ENCODE peak calls at places on chromosomes 7 and 10, in seven cellular contexts. P, B, A, H, I, E and T are unnamed samples.

GRCh38 chr7:143295870-143296269 is 7.7 kb downstream of the CASP2 start:
- DNase-seq in P (no peak), B (no peak), A (no peak), H (no peak), I (no peak), E (no peak), T (no peak)

GRCh38 chr7:150971242-150972048 is 6.7 kb downstream of the KCNH2 start:
- DNase-seq in P (peak), B (no peak), A (no peak), H (no peak), I (no peak), E (no peak), T (no peak)

GRCh38 chr10:5942001-5942400 is 35.3 kb downstream of the IL15RA start:
- DNase-seq in P (no peak), B (no peak), A (no peak), H (no peak), I (no peak), E (no peak), T (no peak)

GRCh38 chr10:125977206-125977605 is 80.8 kb downstream of the FANK1 start:
- DNase-seq in P (no peak), B (no peak), A (no peak), H (no peak), I (no peak), E (no peak), T (no peak)

GRCh38 chr7:149760538-149760937 is 12.8 kb downstream of the ZNF467 start:
- DNase-seq in P (no peak), B (no peak), A (no peak), H (no peak), I (no peak), E (no peak), T (no peak)

GRCh38 chr10:73810358-73810734 is 1.1 kb downstream of the NDST2 start:
- DNase-seq in P (no peak), B (no peak), A (no peak), H (no peak), I (no peak), E (no peak), T (no peak)

GRCh38 chr10:11064832-11065231 is 47.2 kb downstream of the CELF2 start:
- DNase-seq in P (no peak), B (no peak), A (no peak), H (no peak), I (no peak), E (no peak), T (no peak)

GRCh38 chr10:92799591-92799990 is 48.7 kb upstream of the EXOC6 start:
- DNase-seq in P (no peak), B (no peak), A (peak), H (peak), I (no peak), E (no peak), T (no peak)

GRCh38 chr7:43697690-43698089 is 31.6 kb downstream of the COA1 start:
- DNase-seq in P (no peak), B (no peak), A (no peak), H (peak), I (no peak), E (no peak), T (no peak)

GRCh38 chr10:8389630-8390029 is 335.1 kb downstream of the GATA3 start:
- DNase-seq in P (no peak), B (no peak), A (peak), H (peak), I (no peak), E (no peak), T (no peak)

GRCh38 chr10:71213761-71214440 is 1.5 kb downstream of the UNC5B start:
- DNase-seq in P (peak), B (no peak), A (peak), H (peak), I (no peak), E (no peak), T (no peak)

GRCh38 chr7:2044311-2044882 is 188.3 kb downstream of the MAD1L1 start:
- DNase-seq in P (no peak), B (no peak), A (no peak), H (no peak), I (no peak), E (peak), T (no peak)

GRCh38 chr10:52739380-52740154 is 33.0 kb downstream of the MBL2 start:
- DNase-seq in P (no peak), B (no peak), A (no peak), H (no peak), I (no peak), E (no peak), T (no peak)

GRCh38 chr10:90965720-90966119 is 44.8 kb upstream of the ANKRD1 start:
- DNase-seq in P (no peak), B (no peak), A (no peak), H (no peak), I (no peak), E (no peak), T (no peak)

GRCh38 chr7:151340794-151341356 is 737 bp upstream of the NUB1 start:
- DNase-seq in P (no peak), B (no peak), A (no peak), H (no peak), I (no peak), E (no peak), T (no peak)

GRCh38 chr7:55050286-55050685 is 31.5 kb downstream of the EGFR start:
- DNase-seq in P (no peak), B (no peak), A (no peak), H (no peak), I (no peak), E (no peak), T (no peak)

GRCh38 chr7:127993317-127993716 is 37.9 kb downstream of the LRRC4 start:
- DNase-seq in P (no peak), B (no peak), A (no peak), H (no peak), I (no peak), E (no peak), T (no peak)

GRCh38 chr7:146090023-146090645 is 26.5 kb upstream of the CNTNAP2 start:
- DNase-seq in P (peak), B (peak), A (peak), H (peak), I (no peak), E (no peak), T (no peak)

GRCh38 chr10:77715081-77715480 is 77.5 kb upstream of the KCNMA1 start:
- DNase-seq in P (no peak), B (no peak), A (no peak), H (peak), I (no peak), E (no peak), T (no peak)

GRCh38 chr10:43452356-43452914 is 15.5 kb downstream of the ZNF487 start:
- DNase-seq in P (no peak), B (no peak), A (peak), H (peak), I (no peak), E (no peak), T (no peak)

GRCh38 chr7:137669706-137670105 is 177.1 kb downstream of the DGKI start:
- DNase-seq in P (no peak), B (peak), A (peak), H (peak), I (no peak), E (no peak), T (no peak)

GRCh38 chr7:27174077-27175004 is at the start of gene HOXA10:
- DNase-seq in P (peak), B (no peak), A (no peak), H (no peak), I (no peak), E (peak), T (no peak)

GRCh38 chr7:127253289-127254162 is 785 bp upstream of the GRM8 start:
- DNase-seq in P (peak), B (no peak), A (peak), H (peak), I (no peak), E (peak), T (peak)

GRCh38 chr10:102231357-102232318 is 5.5 kb downstream of the ELOVL3 start:
- DNase-seq in P (peak), B (no peak), A (no peak), H (peak), I (no peak), E (no peak), T (no peak)

GRCh38 chr10:60236869-60237524 is 152.7 kb downstream of the ANK3 start:
- DNase-seq in P (no peak), B (no peak), A (no peak), H (peak), I (peak), E (no peak), T (peak)

GRCh38 chr10:21065621-21066248 is 168.6 kb upstream of the NEBL start:
- DNase-seq in P (no peak), B (no peak), A (no peak), H (no peak), I (no peak), E (no peak), T (no peak)

GRCh38 chr7:140284062-140284461 is 107.3 kb upstream of the KDM7A start:
- DNase-seq in P (no peak), B (no peak), A (no peak), H (no peak), I (no peak), E (no peak), T (no peak)

GRCh38 chr7:23191022-23191421 is 9.2 kb downstream of the NUP42 start:
- DNase-seq in P (no peak), B (no peak), A (no peak), H (no peak), I (no peak), E (no peak), T (no peak)

GRCh38 chr10:3914702-3915101 is 129.7 kb upstream of the KLF6 start:
- DNase-seq in P (no peak), B (no peak), A (no peak), H (no peak), I (no peak), E (no peak), T (no peak)

GRCh38 chr10:97159906-97160305 is 25.9 kb downstream of the SLIT1 start:
- DNase-seq in P (no peak), B (no peak), A (no peak), H (no peak), I (no peak), E (no peak), T (no peak)

GRCh38 chr7:645606-646005 is 80.9 kb upstream of the DNAAF5 start:
- DNase-seq in P (no peak), B (no peak), A (no peak), H (no peak), I (no peak), E (peak), T (no peak)
- TF ChIP-seq CTCF in P (no peak), B (no peak), A (no peak), H (no peak), I (no peak), E (no peak), T (no peak)

GRCh38 chr7:78081888-78082287 is 283.3 kb downstream of the PHTF2 start:
- DNase-seq in P (no peak), B (no peak), A (no peak), H (no peak), I (no peak), E (no peak), T (no peak)
- TF ChIP-seq CTCF in P (no peak), B (peak), A (no peak), H (no peak), I (no peak), E (no peak), T (no peak)

DNA sequence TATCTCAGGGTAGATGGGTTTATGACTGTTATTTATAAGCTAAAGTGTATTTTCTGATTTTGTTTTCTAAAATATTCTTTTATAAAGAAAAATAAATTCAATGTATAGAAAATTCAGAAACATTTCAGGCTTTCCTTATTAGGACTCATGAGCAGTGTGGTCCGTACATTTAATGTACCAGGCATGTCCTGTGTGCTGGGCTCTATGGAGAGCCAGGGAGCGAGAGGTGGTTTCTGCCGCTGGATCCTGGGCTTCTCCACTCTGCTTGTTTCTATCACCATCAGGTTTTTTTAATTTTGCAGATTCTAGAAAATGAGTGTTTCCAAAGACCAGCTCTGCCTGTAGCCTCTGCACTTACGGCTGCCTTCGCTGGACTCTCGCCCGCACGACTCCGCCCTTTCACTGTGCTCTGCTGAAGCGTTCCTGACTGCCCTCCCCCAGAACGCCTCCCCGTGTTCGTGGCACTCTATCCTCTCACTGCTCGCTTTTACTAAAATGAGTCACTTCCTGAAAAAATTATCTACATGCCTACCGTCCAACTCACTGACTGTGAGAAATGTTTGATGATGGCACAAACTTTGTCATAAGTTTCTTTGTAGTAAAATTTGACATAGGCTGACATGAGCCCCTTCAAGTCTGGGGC is 188.5 kb downstream of the ZMYND11 start:
- DNase-seq in P (no peak), B (peak), A (peak), H (peak), I (no peak), E (peak), T (peak)
- TF ChIP-seq CTCF in P (no peak), B (no peak), A (no peak), H (no peak), I (no peak), E (no peak), T (no peak)

DNA sequence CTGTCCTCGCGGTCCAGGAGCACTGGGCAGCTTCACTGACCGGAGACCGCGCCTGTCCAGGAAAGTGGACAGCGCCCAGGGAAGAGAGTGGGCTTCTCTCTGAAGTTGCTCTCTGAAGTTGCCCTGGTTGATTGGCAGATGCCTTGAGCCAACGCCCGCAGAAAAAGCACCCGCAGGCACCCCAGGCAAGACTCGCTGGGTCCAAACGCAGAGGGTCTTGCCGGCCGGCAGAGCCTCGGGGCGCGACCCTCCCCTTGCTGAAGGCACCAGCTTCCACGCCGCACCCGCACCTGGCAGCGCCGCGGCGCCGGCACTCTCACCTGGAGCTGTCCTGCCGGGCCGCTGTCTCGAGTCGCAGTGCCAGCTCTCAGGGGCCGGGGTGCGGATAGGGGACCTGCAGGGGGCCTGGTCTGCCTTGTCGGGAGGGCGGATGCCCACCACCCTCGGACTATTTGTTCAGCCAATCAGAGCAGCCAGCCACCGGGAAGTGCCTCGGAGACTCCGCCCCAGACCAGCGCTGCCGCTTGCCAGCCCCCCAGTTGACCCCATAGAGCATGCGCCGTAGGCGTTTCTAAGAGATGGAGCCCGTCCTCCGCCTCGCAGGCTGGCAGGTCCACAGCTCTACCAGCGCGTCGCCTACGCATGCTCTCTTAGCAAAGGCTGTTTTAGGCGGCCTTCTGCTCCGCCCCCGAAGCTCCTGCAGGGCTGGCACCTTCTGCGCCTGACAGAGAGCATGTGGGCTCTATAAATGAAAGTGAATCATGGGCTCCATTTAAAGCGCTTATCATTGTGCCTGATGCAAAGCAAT is at the start of gene LIPA:
- DNase-seq in P (peak), B (peak), A (peak), H (peak), I (peak), E (peak), T (peak)
- TF ChIP-seq CTCF in P (no peak), B (no peak), A (no peak), H (no peak), I (no peak), E (no peak), T (no peak)

GRCh38 chr10:27099916-27100799 is at the start of gene ANKRD26:
- DNase-seq in P (peak), B (peak), A (peak), H (peak), I (peak), E (peak), T (peak)
- TF ChIP-seq CTCF in P (no peak), B (no peak), A (peak), H (no peak), I (no peak), E (no peak), T (no peak)

DNA sequence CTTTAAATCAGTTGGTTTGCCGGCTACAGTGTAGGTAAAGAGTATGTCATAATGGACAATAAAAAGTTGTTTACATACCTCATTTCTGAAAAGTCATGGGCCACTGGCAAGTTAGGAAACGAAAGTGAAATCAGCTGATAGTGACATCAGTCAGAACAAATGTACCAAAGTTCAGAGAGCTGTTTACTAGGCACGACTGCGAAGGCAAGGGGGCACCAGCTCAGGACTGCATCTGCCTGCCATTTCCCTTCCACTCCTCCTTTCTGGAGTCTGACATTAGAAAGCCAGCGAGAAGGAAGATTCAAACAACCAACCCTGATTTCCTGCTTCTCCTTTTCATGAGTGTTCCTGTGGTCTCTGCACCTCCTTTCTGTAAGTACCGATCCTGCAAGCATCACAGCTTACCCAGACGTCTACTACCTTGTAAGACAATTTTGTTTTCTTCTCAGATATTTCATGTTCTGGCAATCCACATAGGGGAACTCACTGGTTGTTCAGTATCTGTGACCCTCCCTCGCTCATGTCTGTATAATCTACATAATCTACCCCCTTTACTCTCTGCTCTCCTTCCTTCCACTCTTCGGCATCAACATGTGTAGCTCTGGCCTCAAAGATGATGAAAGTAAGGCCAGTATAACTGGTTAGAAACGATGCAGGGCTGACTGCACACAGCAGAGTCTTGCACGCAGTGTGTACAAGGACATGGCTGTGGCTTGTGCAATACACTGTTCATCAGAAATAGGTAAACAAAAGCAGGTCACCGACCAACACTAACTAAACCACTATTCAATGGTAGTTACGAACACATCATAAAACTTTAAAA is at the start of gene TMEM140:
- DNase-seq in P (no peak), B (peak), A (peak), H (peak), I (no peak), E (no peak), T (no peak)
- TF ChIP-seq CTCF in P (no peak), B (no peak), A (no peak), H (no peak), I (no peak), E (no peak), T (no peak)